ENCODE peak calls at places on chromosomes 7 and 10, in nine cellular contexts. One of them, this sample, is unnamed.
A peak's percentile ranks its signal among the peaks of the same experiment; 100 is the strongest.

GRCh38 chr7:6012355-6013104 is 3.5 kb downstream of the AIMP2 start:
- DNase-seq in heart right ventricle: no peak
- DNase-seq in endothelial cell: no peak
- DNase-seq in A549: no peak
- DNase-seq in HFFc6: peak; percentile 22
- DNase-seq in bronchial epithelial cell: peak; percentile 68
- DNase-seq in AG09309: no peak
- DNase-seq in upper lobe of right lung: peak; percentile 68
- DNase-seq in GM06990: no peak
- DNase-seq in this sample: no peak

GRCh38 chr7:32155712-32156111 is 85.5 kb upstream of the PDE1C start:
- DNase-seq in heart right ventricle: no peak
- DNase-seq in endothelial cell: no peak
- DNase-seq in A549: no peak
- DNase-seq in HFFc6: no peak
- DNase-seq in bronchial epithelial cell: no peak
- DNase-seq in AG09309: no peak
- DNase-seq in upper lobe of right lung: no peak
- DNase-seq in GM06990: no peak
- DNase-seq in this sample: no peak

GRCh38 chr10:125156196-125156595 is 4.2 kb downstream of the CTBP2 start:
- DNase-seq in heart right ventricle: no peak
- DNase-seq in endothelial cell: no peak
- DNase-seq in A549: no peak
- DNase-seq in HFFc6: no peak
- DNase-seq in bronchial epithelial cell: peak; percentile 48
- DNase-seq in AG09309: no peak
- DNase-seq in upper lobe of right lung: no peak
- DNase-seq in GM06990: no peak
- DNase-seq in this sample: no peak

GRCh38 chr10:117545141-117546019 is 2.8 kb downstream of the EMX2 start:
- DNase-seq in heart right ventricle: no peak
- DNase-seq in endothelial cell: peak; percentile 29
- DNase-seq in A549: no peak
- DNase-seq in HFFc6: no peak
- DNase-seq in bronchial epithelial cell: no peak
- DNase-seq in AG09309: no peak
- DNase-seq in upper lobe of right lung: no peak
- DNase-seq in GM06990: no peak
- DNase-seq in this sample: peak; percentile 30

GRCh38 chr10:22655312-22655973 is 58.9 kb downstream of the PIP4K2A start:
- DNase-seq in heart right ventricle: no peak
- DNase-seq in endothelial cell: no peak
- DNase-seq in A549: peak; percentile 70
- DNase-seq in HFFc6: peak; percentile 80
- DNase-seq in bronchial epithelial cell: peak; percentile 96
- DNase-seq in AG09309: peak; percentile 34
- DNase-seq in upper lobe of right lung: no peak
- DNase-seq in GM06990: peak; percentile 58
- DNase-seq in this sample: no peak

GRCh38 chr7:69373171-69374035 is 224.9 kb upstream of the AUTS2 start:
- DNase-seq in heart right ventricle: no peak
- DNase-seq in endothelial cell: no peak
- DNase-seq in A549: peak; percentile 37
- DNase-seq in HFFc6: no peak
- DNase-seq in bronchial epithelial cell: no peak
- DNase-seq in AG09309: peak; percentile 66
- DNase-seq in upper lobe of right lung: no peak
- DNase-seq in GM06990: peak; percentile 9
- DNase-seq in this sample: no peak

GRCh38 chr10:98268694-98269386 is 846 bp upstream of the LOXL4 start:
- DNase-seq in heart right ventricle: no peak
- DNase-seq in endothelial cell: no peak
- DNase-seq in A549: peak; percentile 18
- DNase-seq in HFFc6: no peak
- DNase-seq in bronchial epithelial cell: peak; percentile 17
- DNase-seq in AG09309: no peak
- DNase-seq in upper lobe of right lung: no peak
- DNase-seq in GM06990: no peak
- DNase-seq in this sample: peak; percentile 51

GRCh38 chr10:113880236-113880635 is 25.8 kb downstream of the NHLRC2 start:
- DNase-seq in heart right ventricle: no peak
- DNase-seq in endothelial cell: no peak
- DNase-seq in A549: peak; percentile 17
- DNase-seq in HFFc6: peak; percentile 16
- DNase-seq in bronchial epithelial cell: peak; percentile 53
- DNase-seq in AG09309: no peak
- DNase-seq in upper lobe of right lung: no peak
- DNase-seq in GM06990: no peak
- DNase-seq in this sample: no peak

GRCh38 chr10:74841265-74841973 is 15.0 kb downstream of the KAT6B start:
- DNase-seq in heart right ventricle: peak; percentile 32
- DNase-seq in endothelial cell: no peak
- DNase-seq in A549: no peak
- DNase-seq in HFFc6: no peak
- DNase-seq in bronchial epithelial cell: no peak
- DNase-seq in AG09309: no peak
- DNase-seq in upper lobe of right lung: no peak
- DNase-seq in GM06990: no peak
- DNase-seq in this sample: no peak

GRCh38 chr7:123096976-123097375 is 101.5 kb upstream of the TAS2R16 start:
- DNase-seq in heart right ventricle: no peak
- DNase-seq in endothelial cell: no peak
- DNase-seq in A549: no peak
- DNase-seq in HFFc6: no peak
- DNase-seq in bronchial epithelial cell: no peak
- DNase-seq in AG09309: no peak
- DNase-seq in upper lobe of right lung: no peak
- DNase-seq in GM06990: no peak
- DNase-seq in this sample: no peak

GRCh38 chr7:101271021-101271420 is 26.1 kb upstream of the FIS1 start:
- DNase-seq in heart right ventricle: no peak
- DNase-seq in endothelial cell: no peak
- DNase-seq in A549: no peak
- DNase-seq in HFFc6: no peak
- DNase-seq in bronchial epithelial cell: no peak
- DNase-seq in AG09309: no peak
- DNase-seq in upper lobe of right lung: no peak
- DNase-seq in GM06990: no peak
- DNase-seq in this sample: no peak

GRCh38 chr7:99268361-99268908 is 4.2 kb upstream of the MYH16 start:
- DNase-seq in heart right ventricle: no peak
- DNase-seq in endothelial cell: no peak
- DNase-seq in A549: no peak
- DNase-seq in HFFc6: no peak
- DNase-seq in bronchial epithelial cell: no peak
- DNase-seq in AG09309: no peak
- DNase-seq in upper lobe of right lung: no peak
- DNase-seq in GM06990: no peak
- DNase-seq in this sample: no peak

GRCh38 chr10:119457966-119458766 is 84.4 kb downstream of the RGS10 start:
- DNase-seq in heart right ventricle: no peak
- DNase-seq in endothelial cell: no peak
- DNase-seq in A549: no peak
- DNase-seq in HFFc6: no peak
- DNase-seq in bronchial epithelial cell: no peak
- DNase-seq in AG09309: no peak
- DNase-seq in upper lobe of right lung: no peak
- DNase-seq in GM06990: no peak
- DNase-seq in this sample: no peak

DNA sequence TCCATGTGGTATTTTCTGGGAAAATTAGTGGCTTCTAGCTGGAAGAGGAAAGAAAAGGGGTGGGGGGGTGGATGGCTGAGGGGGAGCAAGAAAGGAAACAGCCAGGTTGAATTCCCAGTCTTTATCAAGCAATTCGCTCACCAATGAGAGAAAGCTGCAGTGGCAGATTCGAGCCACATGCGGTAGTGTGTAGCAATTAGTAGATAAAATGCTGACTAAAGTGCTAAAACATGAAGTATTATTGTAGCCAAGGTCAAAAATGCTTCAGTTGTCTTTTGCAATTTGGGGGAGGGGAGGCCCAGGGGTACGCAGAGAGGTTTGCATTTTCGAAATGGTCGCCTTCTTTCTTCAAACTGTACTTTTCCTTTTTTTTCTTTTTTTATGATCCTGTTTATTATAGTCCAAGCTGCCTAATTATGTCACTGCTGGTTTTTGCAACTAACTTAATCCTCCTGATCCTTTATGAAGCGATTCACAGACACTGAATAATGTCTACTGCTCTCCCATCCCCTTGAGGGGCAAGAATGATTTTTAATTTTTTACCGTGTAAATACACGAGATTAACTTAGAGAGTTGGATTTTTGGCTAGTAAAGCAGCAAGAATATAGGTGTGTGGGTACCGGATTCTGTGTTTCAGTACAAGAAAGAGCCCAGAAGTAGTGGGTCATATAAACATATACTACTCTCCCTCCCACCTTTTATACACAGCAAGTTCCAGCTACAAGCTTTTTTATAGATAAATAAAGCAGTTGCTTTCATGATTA is 3.6 kb upstream of the ARID5B start:
- DNase-seq in heart right ventricle: no peak
- DNase-seq in endothelial cell: peak; percentile 29
- DNase-seq in A549: peak; percentile 21
- DNase-seq in HFFc6: peak; percentile 52
- DNase-seq in bronchial epithelial cell: peak; percentile 42
- DNase-seq in AG09309: no peak
- DNase-seq in upper lobe of right lung: no peak
- DNase-seq in GM06990: no peak
- DNase-seq in this sample: no peak
- TF ChIP-seq CTCF in heart right ventricle: peak; percentile 43
- TF ChIP-seq CTCF in endothelial cell: no peak
- TF ChIP-seq CTCF in A549: no peak
- TF ChIP-seq CTCF in HFFc6: peak; percentile 56
- TF ChIP-seq CTCF in bronchial epithelial cell: peak; percentile 43
- TF ChIP-seq CTCF in AG09309: peak; percentile 50
- TF ChIP-seq CTCF in upper lobe of right lung: peak; percentile 48
- TF ChIP-seq CTCF in GM06990: peak; percentile 26
- TF ChIP-seq CTCF in this sample: peak; percentile 13

GRCh38 chr10:46022978-46023702 is 7.3 kb downstream of the NCOA4 start:
- DNase-seq in heart right ventricle: peak; percentile 93
- DNase-seq in endothelial cell: peak; percentile 92
- DNase-seq in A549: peak; percentile 86
- DNase-seq in HFFc6: peak; percentile 90
- DNase-seq in bronchial epithelial cell: peak; percentile 81
- DNase-seq in AG09309: peak; percentile 82
- DNase-seq in upper lobe of right lung: peak; percentile 99
- DNase-seq in GM06990: peak; percentile 89
- DNase-seq in this sample: peak; percentile 92
- TF ChIP-seq CTCF in heart right ventricle: peak; percentile 59
- TF ChIP-seq CTCF in endothelial cell: no peak
- TF ChIP-seq CTCF in A549: no peak
- TF ChIP-seq CTCF in HFFc6: peak; percentile 54
- TF ChIP-seq CTCF in bronchial epithelial cell: no peak
- TF ChIP-seq CTCF in AG09309: peak; percentile 15
- TF ChIP-seq CTCF in upper lobe of right lung: peak; percentile 42
- TF ChIP-seq CTCF in GM06990: peak; percentile 48
- TF ChIP-seq CTCF in this sample: peak; percentile 49

GRCh38 chr10:131314148-131314547 is 2.6 kb upstream of the TCERG1L start:
- DNase-seq in heart right ventricle: no peak
- DNase-seq in endothelial cell: no peak
- DNase-seq in A549: no peak
- DNase-seq in HFFc6: no peak
- DNase-seq in bronchial epithelial cell: no peak
- DNase-seq in AG09309: no peak
- DNase-seq in upper lobe of right lung: no peak
- DNase-seq in GM06990: no peak
- DNase-seq in this sample: no peak
- TF ChIP-seq CTCF in heart right ventricle: no peak
- TF ChIP-seq CTCF in endothelial cell: no peak
- TF ChIP-seq CTCF in A549: no peak
- TF ChIP-seq CTCF in HFFc6: no peak
- TF ChIP-seq CTCF in bronchial epithelial cell: no peak
- TF ChIP-seq CTCF in AG09309: no peak
- TF ChIP-seq CTCF in upper lobe of right lung: no peak
- TF ChIP-seq CTCF in GM06990: no peak
- TF ChIP-seq CTCF in this sample: no peak

GRCh38 chr7:39386718-39387117 is 179.5 kb upstream of the YAE1 start:
- DNase-seq in heart right ventricle: no peak
- DNase-seq in endothelial cell: no peak
- DNase-seq in A549: no peak
- DNase-seq in HFFc6: no peak
- DNase-seq in bronchial epithelial cell: no peak
- DNase-seq in AG09309: no peak
- DNase-seq in upper lobe of right lung: no peak
- DNase-seq in GM06990: no peak
- DNase-seq in this sample: no peak
- TF ChIP-seq CTCF in heart right ventricle: no peak
- TF ChIP-seq CTCF in endothelial cell: no peak
- TF ChIP-seq CTCF in A549: no peak
- TF ChIP-seq CTCF in HFFc6: no peak
- TF ChIP-seq CTCF in bronchial epithelial cell: no peak
- TF ChIP-seq CTCF in AG09309: no peak
- TF ChIP-seq CTCF in upper lobe of right lung: no peak
- TF ChIP-seq CTCF in GM06990: no peak
- TF ChIP-seq CTCF in this sample: no peak

DNA sequence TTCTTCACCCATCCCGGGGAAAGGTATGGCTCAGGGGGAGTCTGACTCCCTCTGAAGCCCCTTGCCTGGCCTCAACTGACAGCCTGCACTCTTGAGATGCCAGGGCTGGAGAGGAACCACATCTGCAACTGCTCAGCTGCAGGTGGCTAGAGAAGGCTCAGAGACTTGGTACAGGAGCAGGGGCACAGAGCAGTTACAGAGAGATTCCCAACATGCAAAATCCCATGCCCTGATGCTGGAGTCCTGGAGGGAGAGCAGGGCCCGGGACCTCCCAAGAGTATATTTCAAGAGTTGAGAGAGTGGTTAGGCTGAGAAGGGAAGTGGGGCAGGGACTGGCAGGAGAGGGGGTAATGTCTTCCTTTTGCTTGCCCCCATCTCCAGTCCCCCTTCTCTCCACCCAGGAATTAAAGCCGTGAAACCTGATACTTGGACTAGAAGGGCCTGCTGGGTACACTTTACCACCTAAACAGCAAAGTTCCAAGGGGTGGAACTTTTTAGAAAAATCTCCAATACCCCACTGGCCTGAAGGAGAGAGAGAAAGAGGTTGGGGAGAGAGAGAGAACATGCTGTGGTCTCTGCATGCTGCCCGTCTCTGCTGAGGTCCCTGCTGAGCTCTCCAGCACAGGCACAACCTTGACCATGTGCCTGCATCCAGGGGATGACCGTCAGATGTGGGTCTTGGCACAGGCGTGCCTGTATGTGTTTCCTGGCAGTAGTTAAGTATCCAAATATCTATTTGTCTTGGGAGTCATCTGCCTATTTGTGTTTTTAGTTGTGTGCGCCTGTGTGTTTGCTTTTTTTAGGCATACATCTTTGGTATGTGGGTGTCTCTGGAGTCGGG is 2.1 kb upstream of the UNC5B start:
- DNase-seq in heart right ventricle: no peak
- DNase-seq in endothelial cell: no peak
- DNase-seq in A549: no peak
- DNase-seq in HFFc6: no peak
- DNase-seq in bronchial epithelial cell: no peak
- DNase-seq in AG09309: no peak
- DNase-seq in upper lobe of right lung: peak; percentile 42
- DNase-seq in GM06990: no peak
- DNase-seq in this sample: no peak
- TF ChIP-seq CTCF in heart right ventricle: no peak
- TF ChIP-seq CTCF in endothelial cell: no peak
- TF ChIP-seq CTCF in A549: no peak
- TF ChIP-seq CTCF in HFFc6: no peak
- TF ChIP-seq CTCF in bronchial epithelial cell: no peak
- TF ChIP-seq CTCF in AG09309: no peak
- TF ChIP-seq CTCF in upper lobe of right lung: no peak
- TF ChIP-seq CTCF in GM06990: no peak
- TF ChIP-seq CTCF in this sample: no peak

This sample was measured in GM13976.